ENCODE peak calls at places on chromosomes 12 and 14, in six cellular contexts. A is transverse colon, X is ovary, O is stomach, B is uterus, I is HepG2. Z is an unnamed sample.

GRCh38 chr12:80100566-80100965 is 1.2 kb downstream of the OTOGL start:
- DNase-seq in B (no peak), I (no peak), O (no peak), X (no peak), A (no peak), Z (no peak)

GRCh38 chr14:56490379-56490778 is 89.2 kb upstream of the TMEM260 start:
- DNase-seq in I (peak; percentile 29), O (no peak), B (no peak), X (no peak), A (no peak), Z (peak; percentile 27)

GRCh38 chr14:53791116-53791515 is 165.5 kb downstream of the BMP4 start:
- DNase-seq in I (no peak), O (no peak), X (no peak), B (no peak), A (no peak), Z (no peak)

GRCh38 chr14:103625361-103626095 is 3.5 kb upstream of the KLC1 start:
- DNase-seq in B (no peak), X (no peak), O (no peak), I (no peak), A (peak; percentile 22), Z (no peak)

GRCh38 chr12:50242751-50243191 is 40.5 kb downstream of the LIMA1 start:
- DNase-seq in X (no peak), A (no peak), I (no peak), O (no peak), B (no peak), Z (no peak)

GRCh38 chr14:53399057-53399456 is 245.9 kb upstream of the DDHD1 start:
- DNase-seq in B (no peak), I (no peak), X (no peak), O (no peak), A (no peak), Z (no peak)

GRCh38 chr12:111313833-111314259 is 55.0 kb downstream of the PHETA1 start:
- DNase-seq in O (peak; percentile 70), I (peak; percentile 59), A (peak; percentile 66), X (peak; percentile 60), B (peak; percentile 59), Z (peak; percentile 64)

GRCh38 chr12:52233462-52234141 is 559 bp downstream of the KRT7 start:
- DNase-seq in X (no peak), I (no peak), O (no peak), A (no peak), B (no peak), Z (no peak)

GRCh38 chr14:35229495-35230089 is 62.6 kb upstream of the PSMA6 start:
- DNase-seq in I (peak; percentile 49), B (no peak), X (no peak), O (no peak), A (no peak), Z (peak; percentile 41)

GRCh38 chr12:82912406-82912805 is 225.7 kb downstream of the TMTC2 start:
- DNase-seq in I (no peak), A (no peak), X (no peak), O (no peak), B (no peak), Z (no peak)

GRCh38 chr12:31246470-31246850 is 79.5 kb downstream of the SINHCAF start:
- DNase-seq in I (no peak), A (no peak), X (no peak), O (no peak), B (no peak), Z (no peak)

GRCh38 chr14:100651999-100652508 is 64.8 kb upstream of the BEGAIN start:
- DNase-seq in I (no peak), A (no peak), X (no peak), O (no peak), B (no peak), Z (no peak)

GRCh38 chr12:130463818-130464663 is 126.4 kb downstream of the PIWIL1 start:
- DNase-seq in I (no peak), B (no peak), A (no peak), O (no peak), X (no peak), Z (no peak)

GRCh38 chr14:57747036-57747435 is 118.9 kb downstream of the SLC35F4 start:
- DNase-seq in B (no peak), O (peak; percentile 76), X (no peak), I (no peak), A (peak; percentile 30), Z (no peak)

GRCh38 chr14:54175298-54175942 is 218.8 kb upstream of the BMP4 start:
- DNase-seq in X (peak; percentile 71), B (peak; percentile 52), O (peak; percentile 74), I (peak; percentile 89), A (peak; percentile 67), Z (peak; percentile 71)

GRCh38 chr12:42638011-42638410 is 48.5 kb upstream of the PRICKLE1 start:
- DNase-seq in X (no peak), I (no peak), O (no peak), A (no peak), B (no peak), Z (no peak)

GRCh38 chr12:26869908-26870459 is 37.0 kb upstream of the ITPR2 start:
- DNase-seq in X (no peak), B (no peak), O (no peak), I (no peak), A (no peak), Z (no peak)

GRCh38 chr14:104972301-104973211 is 5.6 kb downstream of the AHNAK2 start:
- DNase-seq in B (peak; percentile 77), I (no peak), X (peak; percentile 68), A (peak; percentile 84), O (peak; percentile 77), Z (no peak)

GRCh38 chr14:33851931-33852330 is 98.9 kb downstream of the EGLN3 start:
- DNase-seq in I (no peak), B (no peak), O (no peak), A (no peak), X (no peak), Z (no peak)

GRCh38 chr14:72544615-72545387 is 349.1 kb downstream of the DPF3 start:
- DNase-seq in X (no peak), A (no peak), I (no peak), B (no peak), O (no peak), Z (no peak)

GRCh38 chr12:81615031-81615430 is 144.1 kb downstream of the PPFIA2 start:
- DNase-seq in O (no peak), B (no peak), A (no peak), X (no peak), I (no peak), Z (no peak)

GRCh38 chr12:75196865-75197264 is 12.8 kb downstream of the KCNC2 start:
- DNase-seq in O (no peak), I (no peak), A (no peak), X (no peak), B (no peak), Z (no peak)

GRCh38 chr14:39491134-39491541 is 58.9 kb upstream of the FBXO33 start:
- DNase-seq in X (no peak), O (no peak), I (peak; percentile 59), A (no peak), B (no peak), Z (peak; percentile 59)

GRCh38 chr12:89280833-89281533 is 71.3 kb downstream of the DUSP6 start:
- DNase-seq in I (no peak), A (no peak), X (no peak), O (no peak), B (no peak), Z (no peak)

GRCh38 chr12:92003701-92004100 is 141.9 kb downstream of the BTG1 start:
- DNase-seq in A (no peak), O (no peak), B (no peak), X (no peak), I (no peak), Z (peak; percentile 84)

GRCh38 chr14:101022121-101022520 is 118.6 kb upstream of the RTL1 start:
- DNase-seq in I (no peak), A (no peak), B (peak; percentile 9), O (peak; percentile 17), X (peak; percentile 5), Z (no peak)

GRCh38 chr14:96091941-96092411 is 52.8 kb downstream of the C14orf132 start:
- DNase-seq in X (no peak), A (no peak), O (no peak), I (no peak), B (no peak), Z (no peak)

GRCh38 chr12:25052191-25053020 is 103.5 kb upstream of the BCAT1 start:
- DNase-seq in A (peak; percentile 31), X (no peak), O (no peak), B (no peak), I (peak; percentile 45), Z (peak; percentile 76)

GRCh38 chr14:93206793-93207467 is at the start of the genes GON7 and UBR7:
- DNase-seq in A (peak; percentile 97), O (peak; percentile 94), I (peak; percentile 96), X (peak; percentile 94), B (peak; percentile 94), Z (peak; percentile 96)
- TF ChIP-seq POLR2A in A (peak; percentile 84), O (no peak), I (peak; percentile 82), X (peak; percentile 77), B (peak; percentile 59), Z (peak; percentile 94)

GRCh38 chr14:45185110-45185814 is 49.5 kb downstream of the FANCM start:
- DNase-seq in B (no peak), X (no peak), I (no peak), O (no peak), A (no peak), Z (no peak)
- TF ChIP-seq POLR2A in B (no peak), X (no peak), I (no peak), O (no peak), A (no peak), Z (no peak)

DNA sequence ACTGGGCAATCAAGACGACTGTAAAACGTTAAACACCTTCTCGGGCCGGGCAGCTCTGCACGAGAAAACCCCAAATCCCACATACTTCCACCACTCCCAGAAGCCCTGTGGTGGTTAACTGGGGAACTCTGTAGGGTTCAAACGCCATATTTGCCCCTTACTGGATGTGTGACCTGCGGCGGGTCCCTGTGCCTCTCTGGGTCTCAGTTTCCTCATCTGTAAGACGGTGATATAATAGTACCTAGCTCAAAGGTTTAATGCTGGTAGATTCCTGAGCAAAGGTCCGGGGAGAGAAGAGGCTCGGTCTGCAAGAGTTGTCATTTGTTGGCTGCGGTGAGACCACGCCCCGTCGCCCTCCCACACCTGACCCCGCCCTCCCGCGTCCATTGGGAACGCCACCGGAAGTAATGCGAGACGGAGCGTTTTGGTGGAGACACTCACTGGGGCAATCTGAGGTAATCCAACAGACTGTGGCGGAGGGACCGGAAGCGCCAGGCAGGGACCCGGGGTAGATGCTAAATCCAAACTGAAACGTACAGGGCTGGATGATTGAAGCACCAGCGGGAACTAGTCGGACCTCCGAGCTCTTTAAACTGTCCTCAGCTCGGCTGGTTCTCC is 661 bp upstream of the OGFOD2 start:
- DNase-seq in I (peak; percentile 96), A (peak; percentile 99), O (peak; percentile 99), X (peak; percentile 98), B (peak; percentile 99), Z (peak; percentile 99)
- TF ChIP-seq POLR2A in I (peak; percentile 43), A (peak; percentile 58), O (no peak), X (no peak), B (no peak), Z (peak; percentile 54)

GRCh38 chr14:68937790-68938514 is 41.1 kb downstream of the ACTN1 start:
- DNase-seq in I (no peak), B (peak; percentile 67), O (peak; percentile 76), X (no peak), A (peak; percentile 80), Z (no peak)
- TF ChIP-seq POLR2A in I (no peak), B (no peak), O (no peak), X (no peak), A (peak; percentile 41), Z (no peak)

Z was measured in erythroblast.